ENCODE peak calls at places on chromosomes 6 and 20, in five cellular contexts. One of them, this sample, is unnamed.
A peak's percentile ranks its signal among the peaks of the same experiment; 100 is the strongest.

GRCh38 chr6:41469156-41469950 is 76.8 kb upstream of the FOXP4 start:
- DNase-seq in cardiac fibroblast: no peak
- DNase-seq in ureter: no peak
- DNase-seq in NCI-H1105: no peak
- DNase-seq in HFFc6: no peak
- DNase-seq in this sample: no peak

GRCh38 chr20:21125072-21125848 is 622 bp upstream of the KIZ start:
- DNase-seq in HFFc6: peak; percentile 50
- DNase-seq in NCI-H1105: peak; percentile 40
- DNase-seq in cardiac fibroblast: peak; percentile 54
- DNase-seq in ureter: no peak
- DNase-seq in this sample: no peak

GRCh38 chr6:22756365-22756764 is 187.0 kb downstream of the HDGFL1 start:
- DNase-seq in ureter: no peak
- DNase-seq in HFFc6: no peak
- DNase-seq in NCI-H1105: no peak
- DNase-seq in cardiac fibroblast: no peak
- DNase-seq in this sample: no peak

GRCh38 chr6:125114248-125114858 is 39.2 kb upstream of the TPD52L1 start:
- DNase-seq in HFFc6: peak; percentile 27
- DNase-seq in NCI-H1105: peak; percentile 53
- DNase-seq in cardiac fibroblast: peak; percentile 76
- DNase-seq in ureter: no peak
- DNase-seq in this sample: no peak

GRCh38 chr6:149492798-149493165 is 8.0 kb upstream of the ZC3H12D start:
- DNase-seq in NCI-H1105: no peak
- DNase-seq in HFFc6: no peak
- DNase-seq in ureter: no peak
- DNase-seq in cardiac fibroblast: no peak
- DNase-seq in this sample: no peak

GRCh38 chr6:111990214-111990613 is 63.7 kb upstream of the CCN6 start:
- DNase-seq in NCI-H1105: no peak
- DNase-seq in HFFc6: no peak
- DNase-seq in ureter: no peak
- DNase-seq in cardiac fibroblast: no peak
- DNase-seq in this sample: no peak

GRCh38 chr20:25254986-25255680 is 7.2 kb downstream of the PYGB start:
- DNase-seq in HFFc6: no peak
- DNase-seq in ureter: peak; percentile 75
- DNase-seq in cardiac fibroblast: no peak
- DNase-seq in NCI-H1105: no peak
- DNase-seq in this sample: no peak

GRCh38 chr6:91534614-91535013 is 947.7 kb upstream of the MAP3K7 start:
- DNase-seq in cardiac fibroblast: no peak
- DNase-seq in NCI-H1105: no peak
- DNase-seq in ureter: no peak
- DNase-seq in HFFc6: no peak
- DNase-seq in this sample: no peak

GRCh38 chr20:57397693-57398108 is 6.5 kb downstream of the RBM38 start:
- DNase-seq in HFFc6: no peak
- DNase-seq in cardiac fibroblast: no peak
- DNase-seq in NCI-H1105: no peak
- DNase-seq in ureter: no peak
- DNase-seq in this sample: no peak

GRCh38 chr6:3920321-3920720 is 71.1 kb downstream of the FAM50B start:
- DNase-seq in ureter: no peak
- DNase-seq in cardiac fibroblast: no peak
- DNase-seq in NCI-H1105: no peak
- DNase-seq in HFFc6: no peak
- DNase-seq in this sample: no peak

GRCh38 chr20:54107600-54108393 is 37.4 kb upstream of the BCAS1 start:
- DNase-seq in ureter: no peak
- DNase-seq in cardiac fibroblast: no peak
- DNase-seq in HFFc6: no peak
- DNase-seq in NCI-H1105: no peak
- DNase-seq in this sample: no peak

GRCh38 chr6:106163446-106163965 is 77.4 kb downstream of the PRDM1 start:
- DNase-seq in cardiac fibroblast: peak; percentile 79
- DNase-seq in ureter: no peak
- DNase-seq in HFFc6: peak; percentile 82
- DNase-seq in NCI-H1105: no peak
- DNase-seq in this sample: no peak

GRCh38 chr6:36592221-36592655 is 1.9 kb upstream of the SRSF3 start:
- DNase-seq in ureter: no peak
- DNase-seq in NCI-H1105: no peak
- DNase-seq in HFFc6: no peak
- DNase-seq in cardiac fibroblast: no peak
- DNase-seq in this sample: no peak

GRCh38 chr20:25508083-25508770 is 77.1 kb downstream of the NINL start:
- DNase-seq in HFFc6: peak; percentile 85
- DNase-seq in NCI-H1105: no peak
- DNase-seq in ureter: no peak
- DNase-seq in cardiac fibroblast: peak; percentile 89
- DNase-seq in this sample: no peak

GRCh38 chr6:34657307-34657978 is 39.1 kb downstream of the ILRUN start:
- DNase-seq in HFFc6: peak; percentile 73
- DNase-seq in NCI-H1105: peak; percentile 57
- DNase-seq in ureter: peak; percentile 57
- DNase-seq in cardiac fibroblast: peak; percentile 83
- DNase-seq in this sample: peak; percentile 70

GRCh38 chr6:135905604-135906300 is 54.3 kb downstream of the PDE7B start:
- DNase-seq in NCI-H1105: no peak
- DNase-seq in HFFc6: no peak
- DNase-seq in ureter: no peak
- DNase-seq in cardiac fibroblast: no peak
- DNase-seq in this sample: no peak

GRCh38 chr6:99490608-99491007 is 24.6 kb downstream of the USP45 start:
- DNase-seq in NCI-H1105: no peak
- DNase-seq in HFFc6: no peak
- DNase-seq in ureter: no peak
- DNase-seq in cardiac fibroblast: no peak
- DNase-seq in this sample: no peak

GRCh38 chr20:43691928-43692524 is 25.1 kb downstream of the MYBL2 start:
- DNase-seq in cardiac fibroblast: peak; percentile 56
- DNase-seq in NCI-H1105: no peak
- DNase-seq in ureter: no peak
- DNase-seq in HFFc6: peak; percentile 25
- DNase-seq in this sample: no peak

GRCh38 chr6:164927288-164928040 is 381.9 kb downstream of the C6orf118 start:
- DNase-seq in cardiac fibroblast: peak; percentile 71
- DNase-seq in NCI-H1105: peak; percentile 90
- DNase-seq in ureter: peak; percentile 59
- DNase-seq in HFFc6: peak; percentile 29
- DNase-seq in this sample: peak; percentile 23

GRCh38 chr6:52566853-52567279 is 10.0 kb downstream of the TRAM2 start:
- DNase-seq in HFFc6: peak; percentile 100
- DNase-seq in NCI-H1105: no peak
- DNase-seq in ureter: no peak
- DNase-seq in cardiac fibroblast: peak; percentile 92
- DNase-seq in this sample: peak; percentile 97

GRCh38 chr6:128410584-128410983 is 109.8 kb downstream of the PTPRK start:
- DNase-seq in ureter: no peak
- DNase-seq in HFFc6: no peak
- DNase-seq in NCI-H1105: no peak
- DNase-seq in cardiac fibroblast: no peak
- DNase-seq in this sample: no peak

GRCh38 chr6:30917487-30917886 is 3.4 kb downstream of the VARS2 start:
- DNase-seq in HFFc6: no peak
- DNase-seq in NCI-H1105: no peak
- DNase-seq in cardiac fibroblast: no peak
- DNase-seq in ureter: no peak
- DNase-seq in this sample: no peak

GRCh38 chr6:134065706-134066105 is 13.3 kb upstream of the SLC2A12 start:
- DNase-seq in NCI-H1105: no peak
- DNase-seq in cardiac fibroblast: peak; percentile 27
- DNase-seq in ureter: no peak
- DNase-seq in HFFc6: peak; percentile 12
- DNase-seq in this sample: no peak

GRCh38 chr6:41591122-41591521 is 44.9 kb downstream of the FOXP4 start:
- DNase-seq in HFFc6: no peak
- DNase-seq in NCI-H1105: no peak
- DNase-seq in cardiac fibroblast: no peak
- DNase-seq in ureter: no peak
- DNase-seq in this sample: no peak

GRCh38 chr6:38572186-38572813 is 67.4 kb downstream of the BTBD9 start:
- DNase-seq in ureter: no peak
- DNase-seq in cardiac fibroblast: no peak
- DNase-seq in NCI-H1105: no peak
- DNase-seq in HFFc6: no peak
- DNase-seq in this sample: no peak

GRCh38 chr6:7998103-7998725 is 66.0 kb downstream of the BLOC1S5 start:
- DNase-seq in HFFc6: peak; percentile 78
- DNase-seq in cardiac fibroblast: peak; percentile 89
- DNase-seq in ureter: no peak
- DNase-seq in NCI-H1105: no peak
- DNase-seq in this sample: peak; percentile 24